ENCODE peak calls at places on chromosome 6, in nine cellular contexts. Y is heart left ventricle, C is sigmoid colon, P is body of pancreas, M is fibroblast of the aortic adventitia, W is GM12865, V is fibroblast of pulmonary artery, D is fibroblast of mammary gland, A is stomach. I is an unnamed sample.

GRCh38 chr6:14001329-14002012 is 76.7 kb downstream of the RNF182 start:
- DNase-seq in Y (no peak), C (no peak), P (no peak), M (peak; percentile 87), W (no peak), V (peak; percentile 87), D (peak; percentile 100), A (no peak), I (no peak)

GRCh38 chr6:501891-502601 is 110.5 kb downstream of the IRF4 start:
- DNase-seq in Y (no peak), C (no peak), P (no peak), M (no peak), W (peak; percentile 61), V (no peak), D (peak; percentile 4), A (no peak), I (no peak)

GRCh38 chr6:139376054-139376355 is 1.6 kb upstream of the CITED2 start:
- DNase-seq in Y (peak; percentile 39), C (peak; percentile 69), P (peak; percentile 57), M (no peak), W (no peak), V (no peak), D (no peak), A (no peak), I (no peak)

GRCh38 chr6:7243188-7243942 is 69.6 kb downstream of the SSR1 start:
- DNase-seq in Y (no peak), C (no peak), P (peak; percentile 60), M (peak; percentile 73), W (peak; percentile 72), V (peak; percentile 74), D (peak; percentile 70), A (no peak), I (no peak)

GRCh38 chr6:167827062-167827587 is 414 bp downstream of the AFDN start:
- DNase-seq in Y (no peak), C (peak; percentile 70), P (no peak), M (no peak), W (peak; percentile 57), V (peak; percentile 30), D (no peak), A (peak; percentile 44), I (no peak)

GRCh38 chr6:34970962-34971361 is 81.9 kb downstream of the ANKS1A start:
- DNase-seq in Y (no peak), C (no peak), P (no peak), M (peak; percentile 69), W (no peak), V (peak; percentile 17), D (peak; percentile 87), A (no peak), I (no peak)

GRCh38 chr6:52663120-52663934 is 7.6 kb upstream of the TMEM14A start:
- DNase-seq in Y (peak; percentile 50), C (peak; percentile 75), P (peak; percentile 47), M (peak; percentile 89), W (peak; percentile 88), V (peak; percentile 87), D (peak; percentile 84), A (peak; percentile 44), I (no peak)

GRCh38 chr6:70706491-70707123 is 38.9 kb downstream of the SMAP1 start:
- DNase-seq in Y (no peak), C (no peak), P (no peak), M (peak; percentile 78), W (peak; percentile 60), V (peak; percentile 79), D (peak; percentile 62), A (no peak), I (no peak)

GRCh38 chr6:40520108-40520507 is 67.1 kb downstream of the LRFN2 start:
- DNase-seq in Y (no peak), C (no peak), P (no peak), M (no peak), W (no peak), V (no peak), D (no peak), A (no peak), I (no peak)

GRCh38 chr6:137661601-137662000 is 167.4 kb upstream of the OLIG3 start:
- DNase-seq in Y (no peak), C (no peak), P (peak; percentile 26), M (peak; percentile 43), W (peak; percentile 71), V (peak; percentile 56), D (peak; percentile 33), A (no peak), I (no peak)

GRCh38 chr6:113596907-113597583 is 260.1 kb upstream of the MARCKS start:
- DNase-seq in Y (no peak), C (no peak), P (peak; percentile 67), M (peak; percentile 46), W (peak; percentile 35), V (no peak), D (peak; percentile 82), A (peak; percentile 35), I (no peak)

GRCh38 chr6:15026832-15027231 is 219.0 kb upstream of the JARID2 start:
- DNase-seq in Y (no peak), C (no peak), P (peak; percentile 47), M (peak; percentile 52), W (no peak), V (peak; percentile 17), D (no peak), A (peak; percentile 44), I (no peak)

GRCh38 chr6:112372213-112372806 is 25.2 kb downstream of the RFPL4B start:
- DNase-seq in Y (no peak), C (no peak), P (no peak), M (peak; percentile 62), W (no peak), V (peak; percentile 53), D (peak; percentile 68), A (no peak), I (no peak)

DNA sequence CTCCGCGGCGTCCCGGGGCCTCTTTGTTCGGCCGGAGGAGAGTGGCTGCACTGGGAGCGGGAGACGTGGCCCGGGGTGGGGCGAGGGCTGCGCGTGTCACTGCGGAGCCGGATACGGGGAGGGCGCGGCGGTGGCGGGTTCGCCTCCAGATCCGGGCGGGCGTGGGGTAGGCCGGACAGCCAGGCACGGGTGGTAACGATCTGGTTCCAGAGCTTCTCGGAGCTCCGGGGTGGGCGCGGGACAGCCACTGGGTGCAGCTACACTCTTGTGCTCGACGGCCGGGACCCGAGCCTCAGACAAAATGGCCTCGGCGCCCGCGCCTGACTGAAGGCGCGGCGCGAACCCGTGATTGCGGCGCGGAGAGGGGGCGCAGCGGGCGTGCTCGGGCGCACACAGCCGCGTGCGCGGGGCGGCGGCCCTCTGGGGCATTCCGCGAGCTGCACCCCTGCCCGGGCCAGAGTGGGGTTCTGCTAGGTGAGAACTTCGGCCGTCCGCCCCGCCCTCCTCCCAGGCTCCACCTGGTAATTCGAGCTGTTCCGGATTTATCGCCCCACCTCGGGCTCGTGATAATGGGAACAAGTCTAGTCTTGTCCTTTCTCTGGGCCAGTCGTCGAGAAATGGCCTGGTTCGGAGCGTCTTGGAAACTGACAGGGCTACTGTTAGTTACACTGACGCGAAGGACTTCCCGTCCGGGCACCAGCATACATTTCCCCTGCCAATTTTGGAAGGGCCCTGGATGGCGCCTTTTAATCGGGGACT is 1.0 kb downstream of the LOC128125822 start:
- DNase-seq in Y (peak; percentile 77), C (peak; percentile 88), P (peak; percentile 96), M (peak; percentile 76), W (peak; percentile 93), V (peak; percentile 78), D (peak; percentile 61), A (peak; percentile 93), I (peak; percentile 38)
- TF ChIP-seq CTCF in Y (no peak), C (no peak), P (no peak), M (no peak), W (no peak), V (no peak), D (no peak), A (no peak), I (no peak)

GRCh38 chr6:162177733-162178132 is 549.8 kb downstream of the PRKN start:
- DNase-seq in Y (peak; percentile 43), C (no peak), P (peak; percentile 47), M (no peak), W (no peak), V (peak; percentile 3), D (peak; percentile 49), A (no peak), I (no peak)
- TF ChIP-seq CTCF in Y (peak; percentile 63), C (no peak), P (peak; percentile 58), M (no peak), W (no peak), V (no peak), D (peak; percentile 49), A (no peak), I (peak; percentile 12)

GRCh38 chr6:3071568-3071967 is 3.3 kb downstream of the RIPK1 start:
- DNase-seq in Y (peak; percentile 11), C (no peak), P (no peak), M (no peak), W (no peak), V (no peak), D (no peak), A (no peak), I (no peak)

GRCh38 chr6:3072798-3073197 is 4.5 kb downstream of the RIPK1 start:
- DNase-seq in Y (peak; percentile 9), C (no peak), P (no peak), M (no peak), W (no peak), V (no peak), D (no peak), A (no peak), I (no peak)

GRCh38 chr6:3063733-3064700 is 4.3 kb upstream of the RIPK1 start:
- DNase-seq in Y (peak; percentile 96), C (peak; percentile 98), P (peak; percentile 96), M (peak; percentile 93), W (peak; percentile 93), V (peak; percentile 94), D (peak; percentile 90), A (peak; percentile 96), I (peak; percentile 98)

GRCh38 chr6:3073382-3073781 is 5.1 kb downstream of the RIPK1 start:
- DNase-seq in Y (peak; percentile 11), C (no peak), P (no peak), M (no peak), W (no peak), V (no peak), D (no peak), A (no peak), I (no peak)

GRCh38 chr6:3068329-3069223 is at the start of gene RIPK1:
- DNase-seq in Y (peak; percentile 96), C (peak; percentile 97), P (peak; percentile 96), M (peak; percentile 83), W (peak; percentile 96), V (peak; percentile 84), D (peak; percentile 78), A (peak; percentile 96), I (peak; percentile 74)
- TF ChIP-seq CTCF in Y (peak; percentile 59), C (peak; percentile 17), P (peak; percentile 56), M (peak; percentile 35), W (no peak), V (peak; percentile 12), D (peak; percentile 10), A (no peak), I (peak; percentile 26)

DNA sequence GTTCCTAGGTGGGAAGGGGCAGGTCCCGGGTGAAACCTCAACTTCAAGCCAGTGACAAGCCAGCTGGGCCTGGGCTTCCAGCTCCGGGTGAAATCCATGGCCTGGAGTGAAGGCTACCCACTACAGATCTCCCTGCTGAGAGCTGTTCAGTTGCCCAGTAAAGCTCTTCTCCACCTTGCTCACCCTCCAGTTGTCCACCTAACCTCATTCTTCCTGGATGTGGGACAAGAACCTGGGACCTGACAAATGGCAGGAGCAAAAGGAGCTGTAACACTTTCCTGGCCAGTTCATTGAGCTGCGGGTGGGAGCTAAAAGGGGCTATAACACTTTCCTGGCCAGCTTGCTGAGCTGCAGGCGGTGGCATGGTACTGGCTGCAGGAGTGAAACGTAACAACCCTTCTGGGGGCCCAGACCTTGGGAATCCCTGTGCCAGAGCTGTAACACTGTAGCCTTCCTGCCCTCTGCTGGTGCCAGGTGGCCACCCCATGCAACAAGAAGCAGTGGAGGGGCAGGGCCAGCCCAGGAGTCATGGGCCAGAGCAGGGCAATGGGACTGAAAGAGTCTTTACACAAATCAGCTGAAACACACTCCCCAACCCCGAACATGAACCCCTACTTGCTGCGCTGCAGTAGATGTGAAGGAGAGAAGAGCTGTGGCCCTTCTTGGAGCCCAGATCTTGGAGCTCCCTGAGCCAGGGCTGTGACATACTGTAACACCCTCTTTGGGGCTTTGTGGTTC is 3.6 kb upstream of the HINT3 start:
- DNase-seq in Y (no peak), C (no peak), P (peak; percentile 42), M (peak; percentile 52), W (peak; percentile 65), V (peak; percentile 48), D (peak; percentile 42), A (no peak), I (no peak)
- TF ChIP-seq CTCF in Y (peak; percentile 8), C (no peak), P (peak; percentile 25), M (peak; percentile 49), W (peak; percentile 52), V (peak; percentile 37), D (peak; percentile 39), A (no peak), I (no peak)